ENCODE peak calls at places on chromosomes 5 and 9, in seven cellular contexts. One of them, this sample, is unnamed. For H3K36me3, the result is how much of the 10 kb centered on the place peaks cover.

GRCh38 chr9:70602364-70603019 is 188.0 kb upstream of the KLF9 start:
- DNase-seq in cardiac muscle cell: peak
- DNase-seq in BJ: peak
- DNase-seq in heart right ventricle: peak
- DNase-seq in aorta: no peak
- DNase-seq in tibial nerve: no peak
- DNase-seq in left lung: no peak
- DNase-seq in this sample: peak

GRCh38 chr5:52837068-52837467 is 49.4 kb downstream of the ITGA1 start:
- DNase-seq in cardiac muscle cell: peak
- DNase-seq in BJ: no peak
- DNase-seq in heart right ventricle: no peak
- DNase-seq in aorta: peak
- DNase-seq in tibial nerve: no peak
- DNase-seq in left lung: no peak
- DNase-seq in this sample: no peak

GRCh38 chr5:137507150-137507549 is 8.0 kb upstream of the SPOCK1 start:
- DNase-seq in cardiac muscle cell: peak
- DNase-seq in BJ: no peak
- DNase-seq in heart right ventricle: no peak
- DNase-seq in aorta: no peak
- DNase-seq in tibial nerve: no peak
- DNase-seq in left lung: no peak
- DNase-seq in this sample: no peak

GRCh38 chr5:44334622-44335021 is 54.6 kb downstream of the FGF10 start:
- DNase-seq in cardiac muscle cell: no peak
- DNase-seq in BJ: no peak
- DNase-seq in heart right ventricle: no peak
- DNase-seq in aorta: no peak
- DNase-seq in tibial nerve: no peak
- DNase-seq in left lung: no peak
- DNase-seq in this sample: no peak

GRCh38 chr5:171688696-171689495 is 96.7 kb upstream of the SMIM23 start:
- DNase-seq in cardiac muscle cell: peak
- DNase-seq in BJ: no peak
- DNase-seq in heart right ventricle: no peak
- DNase-seq in aorta: no peak
- DNase-seq in tibial nerve: no peak
- DNase-seq in left lung: no peak
- DNase-seq in this sample: no peak

GRCh38 chr5:144121577-144121976 is 48.9 kb downstream of the YIPF5 start:
- DNase-seq in cardiac muscle cell: no peak
- DNase-seq in BJ: no peak
- DNase-seq in heart right ventricle: no peak
- DNase-seq in aorta: no peak
- DNase-seq in tibial nerve: no peak
- DNase-seq in left lung: no peak
- DNase-seq in this sample: no peak

GRCh38 chr5:180090769-180091546 is 19.4 kb upstream of the RNF130 start:
- DNase-seq in cardiac muscle cell: peak
- DNase-seq in BJ: no peak
- DNase-seq in heart right ventricle: no peak
- DNase-seq in aorta: no peak
- DNase-seq in tibial nerve: no peak
- DNase-seq in left lung: no peak
- DNase-seq in this sample: no peak

GRCh38 chr5:158819840-158820620 is 279.7 kb downstream of the EBF1 start:
- DNase-seq in cardiac muscle cell: peak
- DNase-seq in BJ: no peak
- DNase-seq in heart right ventricle: no peak
- DNase-seq in aorta: no peak
- DNase-seq in tibial nerve: no peak
- DNase-seq in left lung: no peak
- DNase-seq in this sample: no peak

GRCh38 chr5:66642538-66642937 is 46.3 kb downstream of the MAST4 start:
- DNase-seq in cardiac muscle cell: no peak
- DNase-seq in BJ: no peak
- DNase-seq in heart right ventricle: no peak
- DNase-seq in aorta: no peak
- DNase-seq in tibial nerve: no peak
- DNase-seq in left lung: no peak
- DNase-seq in this sample: no peak

GRCh38 chr5:77224672-77225355 is 14.3 kb downstream of the PDE8B start:
- DNase-seq in cardiac muscle cell: peak
- DNase-seq in BJ: peak
- DNase-seq in heart right ventricle: no peak
- DNase-seq in aorta: no peak
- DNase-seq in tibial nerve: no peak
- DNase-seq in left lung: no peak
- DNase-seq in this sample: no peak

GRCh38 chr9:87464110-87464991 is 33.3 kb upstream of the DAPK1 start:
- DNase-seq in cardiac muscle cell: peak
- DNase-seq in BJ: peak
- DNase-seq in heart right ventricle: no peak
- DNase-seq in aorta: no peak
- DNase-seq in tibial nerve: no peak
- DNase-seq in left lung: no peak
- DNase-seq in this sample: peak

GRCh38 chr5:111092062-111092853 is at the start of gene WDR36:
- DNase-seq in cardiac muscle cell: peak
- DNase-seq in BJ: peak
- DNase-seq in heart right ventricle: peak
- DNase-seq in aorta: peak
- DNase-seq in tibial nerve: peak
- DNase-seq in left lung: peak
- DNase-seq in this sample: peak

GRCh38 chr9:16413509-16414016 is 456.9 kb downstream of the BNC2 start:
- DNase-seq in cardiac muscle cell: peak
- DNase-seq in BJ: peak
- DNase-seq in heart right ventricle: peak
- DNase-seq in aorta: no peak
- DNase-seq in tibial nerve: no peak
- DNase-seq in left lung: no peak
- DNase-seq in this sample: no peak

GRCh38 chr9:109320338-109320733 is 523 bp downstream of the EPB41L4B start:
- DNase-seq in cardiac muscle cell: no peak
- DNase-seq in BJ: no peak
- DNase-seq in heart right ventricle: no peak
- DNase-seq in aorta: no peak
- DNase-seq in tibial nerve: no peak
- DNase-seq in left lung: peak
- DNase-seq in this sample: no peak

GRCh38 chr5:57863661-57864060 is 381.1 kb upstream of the ACTBL2 start:
- DNase-seq in cardiac muscle cell: no peak
- DNase-seq in BJ: no peak
- DNase-seq in heart right ventricle: no peak
- DNase-seq in aorta: no peak
- DNase-seq in tibial nerve: no peak
- DNase-seq in left lung: no peak
- DNase-seq in this sample: no peak

GRCh38 chr9:125343518-125344284 is 82.1 kb downstream of the GAPVD1 start:
- DNase-seq in cardiac muscle cell: peak
- DNase-seq in BJ: no peak
- DNase-seq in heart right ventricle: peak
- DNase-seq in aorta: no peak
- DNase-seq in tibial nerve: no peak
- DNase-seq in left lung: no peak
- DNase-seq in this sample: no peak
- H3K36me3 ChIP-seq in cardiac muscle cell: half or more
- H3K36me3 ChIP-seq in BJ: under half
- H3K36me3 ChIP-seq in heart right ventricle: under half
- H3K36me3 ChIP-seq in aorta: under half
- H3K36me3 ChIP-seq in tibial nerve: under half
- H3K36me3 ChIP-seq in left lung: under half
- H3K36me3 ChIP-seq in this sample: half or more

GRCh38 chr9:133105461-133105770 is 15.6 kb downstream of the RALGDS start:
- DNase-seq in cardiac muscle cell: no peak
- DNase-seq in BJ: no peak
- DNase-seq in heart right ventricle: no peak
- DNase-seq in aorta: peak
- DNase-seq in tibial nerve: no peak
- DNase-seq in left lung: peak
- DNase-seq in this sample: no peak
- H3K36me3 ChIP-seq in cardiac muscle cell: under half
- H3K36me3 ChIP-seq in BJ: under half
- H3K36me3 ChIP-seq in heart right ventricle: under half
- H3K36me3 ChIP-seq in aorta: under half
- H3K36me3 ChIP-seq in tibial nerve: half or more
- H3K36me3 ChIP-seq in left lung: under half
- H3K36me3 ChIP-seq in this sample: under half

GRCh38 chr5:16663848-16664247 is 47.1 kb upstream of the RETREG1 start:
- DNase-seq in cardiac muscle cell: no peak
- DNase-seq in BJ: no peak
- DNase-seq in heart right ventricle: no peak
- DNase-seq in aorta: no peak
- DNase-seq in tibial nerve: no peak
- DNase-seq in left lung: no peak
- DNase-seq in this sample: no peak
- H3K36me3 ChIP-seq in cardiac muscle cell: under half
- H3K36me3 ChIP-seq in BJ: under half
- H3K36me3 ChIP-seq in heart right ventricle: under half
- H3K36me3 ChIP-seq in aorta: under half
- H3K36me3 ChIP-seq in tibial nerve: under half
- H3K36me3 ChIP-seq in left lung: under half
- H3K36me3 ChIP-seq in this sample: half or more

DNA sequence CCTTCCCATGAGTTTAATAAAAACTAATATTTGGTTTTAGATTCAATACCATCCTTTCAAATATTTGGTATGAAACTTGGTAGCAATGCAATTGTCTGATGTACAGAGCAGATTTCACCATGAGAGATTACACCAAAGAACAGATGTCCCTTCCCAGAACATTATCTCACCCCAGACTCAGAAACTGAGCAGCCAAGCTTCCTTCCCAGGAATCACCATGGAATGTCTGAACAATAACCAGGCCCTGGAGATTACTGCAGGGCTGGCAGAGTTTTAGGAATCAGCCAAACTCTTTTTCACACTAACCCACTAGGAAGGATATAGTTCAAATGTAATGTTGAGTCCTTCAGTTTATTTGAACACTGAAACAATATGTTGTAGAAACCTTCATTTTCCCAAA is 23.9 kb downstream of the CLTA start:
- DNase-seq in cardiac muscle cell: peak
- DNase-seq in BJ: no peak
- DNase-seq in heart right ventricle: no peak
- DNase-seq in aorta: no peak
- DNase-seq in tibial nerve: no peak
- DNase-seq in left lung: no peak
- DNase-seq in this sample: no peak
- H3K36me3 ChIP-seq in cardiac muscle cell: under half
- H3K36me3 ChIP-seq in BJ: under half
- H3K36me3 ChIP-seq in heart right ventricle: under half
- H3K36me3 ChIP-seq in aorta: under half
- H3K36me3 ChIP-seq in tibial nerve: under half
- H3K36me3 ChIP-seq in left lung: under half
- H3K36me3 ChIP-seq in this sample: half or more

GRCh38 chr9:131179561-131180219 is 54.3 kb downstream of the NUP214 start:
- DNase-seq in cardiac muscle cell: peak
- DNase-seq in BJ: peak
- DNase-seq in heart right ventricle: no peak
- DNase-seq in aorta: no peak
- DNase-seq in tibial nerve: no peak
- DNase-seq in left lung: no peak
- DNase-seq in this sample: no peak
- H3K36me3 ChIP-seq in cardiac muscle cell: under half
- H3K36me3 ChIP-seq in BJ: under half
- H3K36me3 ChIP-seq in heart right ventricle: under half
- H3K36me3 ChIP-seq in aorta: under half
- H3K36me3 ChIP-seq in tibial nerve: under half
- H3K36me3 ChIP-seq in left lung: under half
- H3K36me3 ChIP-seq in this sample: half or more

GRCh38 chr9:92310562-92310961 is 14.6 kb downstream of the NOL8 start:
- DNase-seq in cardiac muscle cell: no peak
- DNase-seq in BJ: no peak
- DNase-seq in heart right ventricle: no peak
- DNase-seq in aorta: no peak
- DNase-seq in tibial nerve: no peak
- DNase-seq in left lung: no peak
- DNase-seq in this sample: no peak
- H3K36me3 ChIP-seq in cardiac muscle cell: under half
- H3K36me3 ChIP-seq in BJ: under half
- H3K36me3 ChIP-seq in heart right ventricle: under half
- H3K36me3 ChIP-seq in aorta: under half
- H3K36me3 ChIP-seq in tibial nerve: under half
- H3K36me3 ChIP-seq in left lung: under half
- H3K36me3 ChIP-seq in this sample: half or more

DNA sequence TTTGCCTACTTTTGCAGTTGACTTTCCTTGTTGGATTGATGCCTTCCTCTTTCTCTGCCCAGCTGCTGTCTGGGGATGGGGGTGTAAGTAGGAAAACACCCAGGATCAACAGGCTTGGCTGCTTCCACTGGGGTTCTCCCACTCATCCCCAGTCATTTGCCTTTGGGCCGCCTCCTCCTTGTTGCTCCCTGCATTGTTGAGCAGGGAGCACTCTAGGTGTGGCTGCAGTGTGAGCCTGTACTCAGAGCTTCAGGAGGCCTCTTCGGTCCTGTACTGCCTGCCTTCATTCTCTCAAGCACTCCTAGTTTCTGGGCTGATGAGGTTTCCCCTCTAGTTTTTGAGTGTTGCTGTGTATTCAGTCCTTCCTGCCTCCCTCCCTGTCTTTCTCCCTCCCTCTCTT is 12.1 kb downstream of the RHOBTB3 start:
- DNase-seq in cardiac muscle cell: no peak
- DNase-seq in BJ: no peak
- DNase-seq in heart right ventricle: no peak
- DNase-seq in aorta: no peak
- DNase-seq in tibial nerve: no peak
- DNase-seq in left lung: no peak
- DNase-seq in this sample: no peak
- H3K36me3 ChIP-seq in cardiac muscle cell: under half
- H3K36me3 ChIP-seq in BJ: under half
- H3K36me3 ChIP-seq in heart right ventricle: under half
- H3K36me3 ChIP-seq in aorta: under half
- H3K36me3 ChIP-seq in tibial nerve: under half
- H3K36me3 ChIP-seq in left lung: under half
- H3K36me3 ChIP-seq in this sample: half or more

GRCh38 chr5:6755941-6756340 is 42.7 kb downstream of the TENT4A start:
- DNase-seq in cardiac muscle cell: no peak
- DNase-seq in BJ: no peak
- DNase-seq in heart right ventricle: no peak
- DNase-seq in aorta: no peak
- DNase-seq in tibial nerve: no peak
- DNase-seq in left lung: no peak
- DNase-seq in this sample: no peak
- H3K36me3 ChIP-seq in cardiac muscle cell: under half
- H3K36me3 ChIP-seq in BJ: under half
- H3K36me3 ChIP-seq in heart right ventricle: under half
- H3K36me3 ChIP-seq in aorta: under half
- H3K36me3 ChIP-seq in tibial nerve: under half
- H3K36me3 ChIP-seq in left lung: under half
- H3K36me3 ChIP-seq in this sample: under half

GRCh38 chr9:136396219-136396515 is 3.8 kb downstream of the SNAPC4 start:
- DNase-seq in cardiac muscle cell: no peak
- DNase-seq in BJ: no peak
- DNase-seq in heart right ventricle: no peak
- DNase-seq in aorta: no peak
- DNase-seq in tibial nerve: no peak
- DNase-seq in left lung: no peak
- DNase-seq in this sample: no peak
- H3K36me3 ChIP-seq in cardiac muscle cell: under half
- H3K36me3 ChIP-seq in BJ: half or more
- H3K36me3 ChIP-seq in heart right ventricle: under half
- H3K36me3 ChIP-seq in aorta: under half
- H3K36me3 ChIP-seq in tibial nerve: under half
- H3K36me3 ChIP-seq in left lung: under half
- H3K36me3 ChIP-seq in this sample: half or more